ENCODE peak calls at places on chromosomes 3 and 15, in seven cellular contexts. A is endothelial cell; Y is smooth muscle cell of the brain vasculature; T is GM19239; F is psoas muscle; R is ACHN; P is activated CD4-positive, alpha-beta T cell treated with anti-CD3 and anti-CD28 coated beads for 48 hours. M is an unnamed sample.

GRCh38 chr15:50476143-50476542 is 51.9 kb downstream of the USP8 start:
- DNase-seq in T (no peak), A (no peak), R (peak; percentile 38), F (no peak), P (no peak), Y (no peak), M (no peak)

GRCh38 chr15:31263751-31264533 is 62.7 kb upstream of the KLF13 start:
- DNase-seq in P (peak; percentile 81), R (no peak), A (no peak), Y (no peak), T (no peak), F (peak; percentile 38), M (no peak)

GRCh38 chr3:125062904-125063618 is 7.3 kb upstream of the HEG1 start:
- DNase-seq in A (no peak), F (no peak), Y (no peak), P (no peak), R (peak; percentile 89), T (no peak), M (no peak)

GRCh38 chr15:67063689-67064606 is 1.5 kb upstream of the SMAD3 start:
- DNase-seq in F (peak; percentile 42), R (no peak), A (peak; percentile 26), P (no peak), Y (no peak), T (no peak), M (peak; percentile 89)

GRCh38 chr15:73373221-73373620 is 4.5 kb upstream of the HCN4 start:
- DNase-seq in Y (no peak), R (no peak), T (no peak), A (no peak), P (no peak), F (no peak), M (no peak)

GRCh38 chr3:143736651-143737050 is 111.6 kb downstream of the SLC9A9 start:
- DNase-seq in R (no peak), Y (no peak), A (no peak), T (no peak), P (no peak), F (no peak), M (no peak)

GRCh38 chr15:79179108-79179561 is 88.6 kb upstream of the RASGRF1 start:
- DNase-seq in F (no peak), A (no peak), Y (no peak), T (no peak), P (no peak), R (peak; percentile 49), M (no peak)

GRCh38 chr3:191728186-191728585 is 267.2 kb downstream of the PYDC2 start:
- DNase-seq in Y (no peak), F (no peak), T (no peak), R (no peak), P (no peak), A (no peak), M (no peak)

GRCh38 chr3:52848617-52849016 is 13.8 kb upstream of the MUSTN1 start:
- DNase-seq in P (no peak), F (peak; percentile 50), Y (no peak), T (no peak), R (peak; percentile 31), A (no peak), M (no peak)

GRCh38 chr3:180048108-180048507 is 11.4 kb upstream of the PEX5L start:
- DNase-seq in Y (no peak), P (no peak), T (peak; percentile 6), F (no peak), R (no peak), A (no peak), M (no peak)

GRCh38 chr3:108090066-108090700 is 648 bp downstream of the CD47 start:
- DNase-seq in R (peak; percentile 33), P (peak; percentile 69), Y (peak; percentile 20), T (no peak), A (peak; percentile 13), F (no peak), M (no peak)

GRCh38 chr3:185250653-185251052 is 3.2 kb downstream of the EHHADH start:
- DNase-seq in F (no peak), T (no peak), P (no peak), R (peak; percentile 44), A (no peak), Y (no peak), M (no peak)

GRCh38 chr3:30188713-30189112 is 417.7 kb upstream of the TGFBR2 start:
- DNase-seq in Y (no peak), P (no peak), T (no peak), A (no peak), F (peak; percentile 13), R (no peak), M (no peak)

GRCh38 chr3:170869645-170870593 is at the start of gene RPL22L1:
- DNase-seq in F (peak; percentile 94), A (peak; percentile 88), R (peak; percentile 94), T (peak; percentile 74), Y (peak; percentile 90), P (peak; percentile 95), M (peak; percentile 91)

GRCh38 chr3:57982561-57983243 is 25.5 kb upstream of the FLNB start:
- DNase-seq in Y (no peak), A (no peak), R (no peak), P (no peak), F (no peak), T (no peak), M (no peak)

GRCh38 chr15:74884428-74885223 is 5.2 kb upstream of the MPI start:
- DNase-seq in P (no peak), T (no peak), Y (no peak), A (no peak), R (no peak), F (no peak), M (no peak)